ENCODE peak calls at places on chromosome 3, in nine cellular contexts. L, A, R, H, K, B, J, O and P are unnamed samples.

GRCh38 chr3:128619146-128619890 is 31.3 kb downstream of the RPN1 start:
- DNase-seq in K (no peak), J (no peak), H (no peak), B (no peak), R (peak), O (no peak), L (no peak), A (no peak), P (no peak)

GRCh38 chr3:129046037-129046731 is 14.4 kb upstream of the GP9 start:
- DNase-seq in A (no peak), J (peak), O (no peak), K (no peak), B (no peak), L (no peak), R (no peak), H (peak), P (no peak)

GRCh38 chr3:128009952-128010846 is 42.0 kb upstream of the SEC61A1 start:
- DNase-seq in O (no peak), R (peak), A (no peak), J (no peak), K (no peak), L (no peak), H (no peak), B (no peak), P (no peak)

GRCh38 chr3:141454906-141455602 is 31.8 kb upstream of the RASA2 start:
- DNase-seq in R (peak), A (no peak), K (no peak), O (peak), L (no peak), J (no peak), H (no peak), B (no peak), P (peak)

GRCh38 chr3:83946045-83946444 is 1012.7 kb upstream of the CADM2 start:
- DNase-seq in L (no peak), B (no peak), H (no peak), A (no peak), R (no peak), J (no peak), O (no peak), K (no peak), P (no peak)

GRCh38 chr3:99128740-99129505 is 227.4 kb upstream of the DCBLD2 start:
- DNase-seq in O (no peak), K (no peak), R (peak), H (no peak), L (no peak), A (no peak), J (no peak), B (no peak), P (no peak)

GRCh38 chr3:131216801-131217200 is 164.8 kb upstream of the NUDT16 start:
- DNase-seq in A (no peak), B (no peak), H (no peak), J (no peak), L (no peak), O (no peak), R (peak), K (no peak), P (no peak)

GRCh38 chr3:191314109-191314728 is 15.0 kb upstream of the CCDC50 start:
- DNase-seq in O (no peak), L (no peak), R (no peak), A (no peak), B (no peak), H (no peak), K (no peak), J (no peak), P (no peak)

GRCh38 chr3:121552797-121553196 is 7.0 kb upstream of the POLQ start:
- DNase-seq in L (no peak), H (no peak), A (no peak), K (no peak), B (no peak), O (no peak), J (no peak), R (no peak), P (no peak)

GRCh38 chr3:66751842-66752241 is 246.3 kb upstream of the KBTBD8 start:
- DNase-seq in K (no peak), R (no peak), H (no peak), O (no peak), J (no peak), A (no peak), L (no peak), B (no peak), P (no peak)

GRCh38 chr3:152320201-152320617 is 51.5 kb downstream of the MBNL1 start:
- DNase-seq in O (no peak), R (no peak), H (no peak), L (no peak), A (no peak), J (no peak), B (no peak), K (no peak), P (no peak)

GRCh38 chr3:141844812-141845211 is 31.6 kb upstream of the ATP1B3 start:
- DNase-seq in K (no peak), O (no peak), L (no peak), B (no peak), H (no peak), A (no peak), J (no peak), R (no peak), P (no peak)

GRCh38 chr3:192917508-192918274 is at the start of gene MB21D2:
- DNase-seq in K (peak), H (peak), J (peak), O (peak), R (peak), B (peak), A (peak), L (peak), P (peak)

GRCh38 chr3:63961891-63962290 is 49.7 kb upstream of the SCAANT1 start:
- DNase-seq in L (no peak), O (peak), R (peak), J (no peak), B (no peak), H (no peak), A (no peak), K (no peak), P (no peak)

GRCh38 chr3:63964287-63965073 is 52.3 kb upstream of the SCAANT1 start:
- DNase-seq in J (no peak), H (no peak), A (no peak), O (peak), K (no peak), L (no peak), R (no peak), B (no peak), P (no peak)

GRCh38 chr3:63955830-63956545 is 43.8 kb upstream of the SCAANT1 start:
- DNase-seq in A (no peak), O (no peak), K (no peak), L (no peak), B (no peak), J (no peak), H (no peak), R (no peak), P (no peak)

GRCh38 chr3:63955036-63955650 is 43.0 kb upstream of the SCAANT1 start:
- DNase-seq in J (no peak), O (no peak), R (no peak), A (no peak), K (no peak), B (no peak), L (no peak), H (no peak), P (no peak)

DNA sequence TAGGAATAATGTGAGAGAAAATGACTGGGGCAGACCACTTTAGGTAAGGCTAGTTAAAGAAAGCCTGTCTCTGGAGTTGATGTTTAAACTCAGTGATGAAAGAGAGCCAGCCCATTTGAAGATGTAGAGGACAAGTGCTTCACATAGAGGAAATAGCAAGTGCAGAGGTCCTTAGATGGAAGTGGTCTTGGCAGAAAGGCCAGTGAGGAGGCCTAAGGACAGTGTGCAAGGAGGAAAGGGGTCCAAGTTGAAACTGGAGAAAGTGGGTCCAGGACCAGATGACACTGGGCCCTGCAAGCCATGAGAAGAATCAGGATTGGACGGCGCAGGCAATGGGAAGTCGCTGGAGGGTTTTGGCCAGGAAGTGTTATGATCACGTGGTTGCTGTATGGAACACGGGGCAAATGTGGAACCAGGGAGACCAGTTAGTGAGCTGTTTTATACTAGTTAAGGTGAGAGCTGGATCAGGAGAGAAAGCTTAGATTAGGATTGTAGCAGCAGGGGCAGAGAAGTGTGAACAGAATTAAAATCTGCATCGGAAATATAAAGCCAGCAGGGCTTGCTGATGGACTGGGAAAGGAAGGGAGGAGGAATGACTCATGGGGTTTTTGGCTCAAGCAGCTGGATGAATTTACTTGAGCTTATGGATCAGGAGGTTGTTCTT is 48.0 kb upstream of the SCAANT1 start:
- DNase-seq in K (no peak), L (peak), H (no peak), B (no peak), O (no peak), R (peak), J (no peak), A (no peak), P (peak)
- TF ChIP-seq POLR2A in K (no peak), L (no peak), H (no peak), B (no peak), O (no peak), R (no peak), J (no peak), A (no peak), P (no peak)

GRCh38 chr3:10742031-10742671 is 73.9 kb upstream of the SLC6A11 start:
- DNase-seq in J (no peak), L (no peak), H (no peak), A (no peak), B (no peak), K (no peak), O (no peak), R (no peak), P (no peak)

GRCh38 chr3:10745392-10745791 is 70.6 kb upstream of the SLC6A11 start:
- DNase-seq in R (no peak), B (no peak), H (no peak), K (no peak), J (no peak), L (no peak), A (no peak), O (no peak), P (no peak)

GRCh38 chr3:10743366-10744097 is 72.5 kb upstream of the SLC6A11 start:
- DNase-seq in A (no peak), R (no peak), O (no peak), B (no peak), H (no peak), L (no peak), K (no peak), J (no peak), P (no peak)

GRCh38 chr3:10746001-10746400 is 70.0 kb upstream of the SLC6A11 start:
- DNase-seq in B (no peak), L (no peak), R (no peak), J (no peak), H (no peak), O (no peak), K (no peak), A (no peak), P (no peak)

GRCh38 chr3:10744098-10744465 is 71.9 kb upstream of the SLC6A11 start:
- DNase-seq in B (no peak), O (no peak), K (no peak), A (no peak), R (peak), H (no peak), J (no peak), L (no peak), P (no peak)
- TF ChIP-seq CTCF in B (no peak), O (no peak), K (no peak), A (no peak), R (peak), H (no peak), J (no peak), L (no peak), P (no peak)

DNA sequence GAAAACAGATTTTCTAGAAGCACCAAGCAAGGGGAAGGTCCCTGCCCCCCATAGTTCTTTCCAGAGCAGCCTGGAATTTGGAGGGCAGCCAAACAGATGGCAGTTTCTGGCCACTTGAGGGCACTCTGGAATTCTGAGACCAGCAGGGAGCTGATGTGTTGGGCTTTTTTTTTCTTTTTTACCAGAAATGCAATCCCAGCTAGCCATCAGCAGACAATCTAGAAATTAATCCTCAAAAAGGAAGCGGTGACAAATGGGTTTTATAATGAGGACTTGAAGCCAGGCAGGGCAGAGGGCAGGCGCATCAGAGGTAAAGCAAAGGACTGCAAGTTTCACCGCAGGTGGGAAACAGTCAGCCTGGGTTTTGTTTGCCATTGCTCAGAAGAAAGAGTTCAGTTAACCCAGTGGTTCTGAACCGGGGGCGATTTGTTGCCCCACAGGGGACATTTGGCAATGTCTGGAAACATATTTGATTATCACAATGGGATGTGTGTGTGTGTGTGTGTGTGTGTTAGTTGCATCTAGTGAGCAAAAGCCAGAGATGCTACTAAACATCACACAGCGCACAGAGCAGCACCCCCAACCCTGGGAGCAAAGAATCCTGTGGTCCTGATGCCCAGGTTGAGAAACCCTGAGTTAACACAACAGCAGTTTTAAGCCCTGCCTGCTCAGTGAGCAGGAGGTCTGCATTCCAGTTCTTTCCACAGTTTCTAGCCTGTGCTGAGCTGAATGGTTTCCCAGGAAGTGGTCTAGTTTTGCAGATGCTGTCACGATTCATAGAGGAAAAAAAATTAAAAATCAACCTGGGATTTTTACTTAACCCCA is 170.8 kb upstream of the PROK2 start:
- DNase-seq in R (peak), H (peak), O (peak), J (peak), L (peak), B (peak), K (peak), A (peak), P (peak)
- TF ChIP-seq POLR2A in R (no peak), H (no peak), O (no peak), J (no peak), L (no peak), B (no peak), K (no peak), A (no peak), P (no peak)

GRCh38 chr3:170021083-170021482 is 16.7 kb upstream of the GPR160 start:
- DNase-seq in L (no peak), O (no peak), J (no peak), K (no peak), H (no peak), R (no peak), B (no peak), A (no peak), P (no peak)
- TF ChIP-seq CTCF in L (peak), O (no peak), J (no peak), K (no peak), H (no peak), R (no peak), B (no peak), A (no peak), P (no peak)

GRCh38 chr3:73624363-73625123 is at the start of gene PDZRN3:
- DNase-seq in B (no peak), K (no peak), R (no peak), H (peak), A (peak), O (peak), J (peak), L (peak), P (peak)
- TF ChIP-seq POLR2A in B (no peak), K (no peak), R (no peak), H (peak), A (no peak), O (peak), J (peak), L (peak), P (no peak)

GRCh38 chr3:73618461-73618860 is 6.3 kb downstream of the PDZRN3 start:
- DNase-seq in K (no peak), O (no peak), J (no peak), R (no peak), L (no peak), H (no peak), A (no peak), B (no peak), P (no peak)

GRCh38 chr3:73616056-73616455 is 8.7 kb downstream of the PDZRN3 start:
- DNase-seq in B (no peak), O (no peak), L (no peak), K (no peak), R (no peak), H (no peak), A (no peak), J (no peak), P (no peak)

GRCh38 chr3:73611176-73611575 is 13.6 kb downstream of the PDZRN3 start:
- DNase-seq in O (no peak), L (no peak), K (no peak), H (no peak), B (no peak), A (no peak), R (no peak), J (no peak), P (no peak)

GRCh38 chr3:73610493-73610892 is 14.2 kb downstream of the PDZRN3 start:
- DNase-seq in J (no peak), A (no peak), R (no peak), K (no peak), L (no peak), B (no peak), O (no peak), H (no peak), P (no peak)

DNA sequence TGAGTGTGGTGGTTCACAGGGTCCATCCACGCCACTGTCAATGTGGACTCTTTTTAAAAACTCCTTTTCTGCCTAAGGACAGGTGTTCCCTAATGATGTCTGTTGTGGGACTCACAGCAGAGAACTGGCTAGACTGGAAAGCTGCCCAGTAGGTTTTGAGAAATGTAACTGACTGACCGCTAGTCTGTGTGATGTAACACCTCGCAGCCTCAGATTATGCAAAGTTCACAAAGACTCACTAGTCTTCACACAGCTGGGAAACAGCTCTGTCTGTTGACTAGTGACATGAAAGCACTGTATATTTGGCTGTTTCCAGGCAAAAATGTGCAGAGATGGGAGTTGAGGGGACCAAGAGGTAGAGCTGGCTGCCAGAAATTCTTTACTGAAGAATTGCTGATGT is 10.4 kb downstream of the PDZRN3 start:
- DNase-seq in B (no peak), R (no peak), H (no peak), K (no peak), J (peak), A (no peak), L (peak), O (peak), P (peak)
- TF ChIP-seq CTCF in B (no peak), R (no peak), H (peak), K (no peak), J (no peak), A (no peak), L (no peak), O (no peak), P (no peak)

GRCh38 chr3:12829886-12830784 is 11.2 kb downstream of the RPL32 start:
- DNase-seq in A (no peak), K (no peak), L (no peak), B (no peak), H (no peak), J (no peak), O (no peak), R (peak), P (no peak)

GRCh38 chr3:12831582-12831866 is 9.8 kb downstream of the RPL32 start:
- DNase-seq in B (no peak), L (no peak), J (no peak), K (no peak), R (no peak), O (no peak), A (no peak), H (no peak), P (no peak)

GRCh38 chr3:12833226-12834161 is 7.9 kb downstream of the RPL32 start:
- DNase-seq in L (no peak), R (no peak), A (no peak), K (no peak), B (no peak), O (no peak), H (no peak), J (no peak), P (no peak)

GRCh38 chr3:12830785-12831581 is 10.4 kb downstream of the RPL32 start:
- DNase-seq in A (no peak), K (no peak), H (no peak), O (no peak), L (no peak), B (no peak), R (no peak), J (no peak), P (no peak)

GRCh38 chr3:12832350-12833225 is 8.8 kb downstream of the RPL32 start:
- DNase-seq in J (no peak), A (no peak), B (no peak), R (no peak), H (no peak), K (no peak), O (no peak), L (no peak), P (no peak)
- TF ChIP-seq POLR2A in J (no peak), A (no peak), B (no peak), R (no peak), H (no peak), K (no peak), O (no peak), L (no peak), P (no peak)

GRCh38 chr3:23686535-23686934 is 119.2 kb upstream of the UBE2E1 start:
- DNase-seq in A (no peak), O (no peak), J (no peak), L (no peak), H (no peak), R (no peak), B (no peak), K (no peak), P (no peak)
- TF ChIP-seq CTCF in A (no peak), O (no peak), J (no peak), L (no peak), H (no peak), R (no peak), B (no peak), K (no peak), P (no peak)